ENCODE peak calls at places on chromosomes 6 and 20, in ten cellular contexts. Z, J, O, K, D, M, I, L, W and X are unnamed samples.

GRCh38 chr20:63639093-63639860 is 12.4 kb upstream of the GMEB2 start:
- DNase-seq in Z (no peak), J (peak; percentile 69), O (peak; percentile 57), K (no peak), D (no peak), M (peak; percentile 89), I (peak; percentile 87), L (peak; percentile 38), W (peak; percentile 81), X (no peak)

GRCh38 chr6:19417713-19418112 is 419.5 kb upstream of the ID4 start:
- DNase-seq in Z (no peak), J (no peak), O (no peak), K (no peak), D (no peak), M (no peak), I (no peak), L (no peak), W (no peak), X (no peak)

GRCh38 chr20:63714858-63715257 is 7.0 kb downstream of the ZGPAT start:
- DNase-seq in Z (no peak), J (no peak), O (no peak), K (no peak), D (no peak), M (no peak), I (no peak), L (no peak), W (no peak), X (no peak)

GRCh38 chr6:167794386-167795157 is 32.1 kb upstream of the AFDN start:
- DNase-seq in Z (peak; percentile 70), J (no peak), O (no peak), K (no peak), D (no peak), M (no peak), I (no peak), L (peak; percentile 35), W (no peak), X (no peak)

GRCh38 chr20:36726168-36726567 is 19.7 kb downstream of the NDRG3 start:
- DNase-seq in Z (no peak), J (no peak), O (no peak), K (no peak), D (peak; percentile 58), M (no peak), I (no peak), L (no peak), W (no peak), X (no peak)

GRCh38 chr20:58888521-58889333 is 36.2 kb downstream of the GNAS start:
- DNase-seq in Z (peak; percentile 85), J (peak; percentile 83), O (peak; percentile 83), K (peak; percentile 77), D (peak; percentile 85), M (peak; percentile 88), I (peak; percentile 91), L (peak; percentile 80), W (peak; percentile 89), X (peak; percentile 38)

GRCh38 chr6:89940225-89941027 is 46.2 kb downstream of the GJA10 start:
- DNase-seq in Z (peak; percentile 76), J (no peak), O (peak; percentile 80), K (peak; percentile 90), D (peak; percentile 76), M (peak; percentile 71), I (peak; percentile 78), L (peak; percentile 70), W (peak; percentile 73), X (no peak)

GRCh38 chr6:148998704-148999103 is 251.9 kb downstream of the UST start:
- DNase-seq in Z (no peak), J (no peak), O (peak; percentile 43), K (no peak), D (no peak), M (no peak), I (no peak), L (no peak), W (no peak), X (no peak)

GRCh38 chr20:56393133-56393472 is 658 bp downstream of the CSTF1 start:
- DNase-seq in Z (no peak), J (no peak), O (peak; percentile 13), K (no peak), D (no peak), M (peak; percentile 38), I (no peak), L (no peak), W (peak; percentile 55), X (no peak)

GRCh38 chr20:6660441-6660840 is 107.0 kb upstream of the BMP2 start:
- DNase-seq in Z (peak; percentile 29), J (no peak), O (no peak), K (no peak), D (no peak), M (no peak), I (no peak), L (peak; percentile 89), W (no peak), X (no peak)

GRCh38 chr6:161836643-161837448 is 563.0 kb upstream of the AGPAT4 start:
- DNase-seq in Z (peak; percentile 18), J (no peak), O (no peak), K (no peak), D (no peak), M (no peak), I (no peak), L (no peak), W (no peak), X (no peak)

GRCh38 chr6:5215181-5215580 is 45.6 kb downstream of the LYRM4 start:
- DNase-seq in Z (no peak), J (no peak), O (no peak), K (no peak), D (no peak), M (no peak), I (no peak), L (no peak), W (no peak), X (no peak)

GRCh38 chr6:48280035-48280434 is 169.0 kb upstream of the PTCHD4 start:
- DNase-seq in Z (no peak), J (no peak), O (no peak), K (no peak), D (no peak), M (no peak), I (no peak), L (no peak), W (no peak), X (no peak)

GRCh38 chr20:23157741-23158140 is 71.6 kb upstream of the CD93 start:
- DNase-seq in Z (no peak), J (no peak), O (no peak), K (no peak), D (no peak), M (no peak), I (no peak), L (no peak), W (no peak), X (no peak)

DNA sequence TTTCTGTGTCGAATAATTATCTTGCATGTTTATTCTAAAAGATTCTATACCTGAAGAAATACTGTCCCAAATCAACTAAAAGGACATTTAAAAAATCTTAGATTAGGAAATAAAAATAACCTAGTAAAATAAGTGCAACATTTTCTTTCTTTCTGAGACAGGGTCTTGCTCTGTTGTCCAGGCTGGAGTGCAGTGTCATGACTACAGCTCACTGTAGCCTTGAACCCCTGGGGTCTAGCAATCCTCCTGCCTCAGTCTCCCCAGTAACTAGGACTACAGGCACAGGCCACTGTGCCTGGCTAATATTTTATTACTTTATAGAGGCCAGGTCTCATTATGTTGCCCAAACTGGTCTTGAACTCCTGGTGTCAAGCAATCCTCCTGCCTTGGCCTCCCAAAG is 48.7 kb downstream of the RARS2 start:
- DNase-seq in Z (no peak), J (no peak), O (no peak), K (no peak), D (no peak), M (no peak), I (no peak), L (no peak), W (no peak), X (no peak)
- H3K36me3 ChIP-seq in Z (peaks cover 11% of the 10 kb centered on the region), J (peaks cover 86% of the 10 kb centered on the region), O (peaks cover 53% of the 10 kb centered on the region), K (no peaks in the 10 kb centered on the region), D (peaks cover 26% of the 10 kb centered on the region), M (peaks cover 76% of the 10 kb centered on the region), I (peaks cover 14% of the 10 kb centered on the region), L (peaks cover 5% of the 10 kb centered on the region), W (peaks cover 4% of the 10 kb centered on the region), X (no peaks in the 10 kb centered on the region)

DNA sequence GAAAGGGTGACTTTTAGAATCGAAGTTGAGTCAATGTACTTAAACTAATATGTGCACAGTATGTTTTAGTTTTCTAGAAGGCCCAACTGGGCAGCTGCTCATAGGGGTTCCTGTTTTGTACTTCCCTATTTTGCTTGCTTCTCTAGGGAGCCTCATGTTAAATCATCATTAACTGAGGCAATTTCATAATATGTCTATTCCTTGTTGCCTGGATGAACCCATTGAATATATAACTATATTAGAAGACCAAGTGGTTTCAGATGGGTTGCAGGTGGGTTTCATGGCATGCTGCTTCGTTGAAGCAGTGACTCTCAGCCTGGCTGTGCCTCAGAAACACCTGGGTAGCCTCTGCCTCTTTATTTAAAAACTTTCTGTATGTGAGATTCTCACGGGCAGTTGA is 22.2 kb downstream of the CARMIL1 start:
- DNase-seq in Z (no peak), J (no peak), O (no peak), K (no peak), D (no peak), M (peak; percentile 87), I (no peak), L (no peak), W (no peak), X (no peak)
- H3K4me1 ChIP-seq in Z (peaks cover 14% of the 10 kb centered on the region), J (peaks cover 52% of the 10 kb centered on the region), O (no peaks in the 10 kb centered on the region), K (no peaks in the 10 kb centered on the region), D (peaks cover 36% of the 10 kb centered on the region), M (peaks cover 98% of the 10 kb centered on the region), I (peaks cover 3% of the 10 kb centered on the region), L (peaks cover 7% of the 10 kb centered on the region), W (no peaks in the 10 kb centered on the region), X (peaks cover 96% of the 10 kb centered on the region)

GRCh38 chr6:13307508-13307995 is 20.8 kb downstream of the TBC1D7 start:
- DNase-seq in Z (no peak), J (no peak), O (no peak), K (no peak), D (peak; percentile 49), M (no peak), I (no peak), L (no peak), W (no peak), X (no peak)
- H3K36me3 ChIP-seq in Z (peaks cover 12% of the 10 kb centered on the region), J (peaks cover 45% of the 10 kb centered on the region), O (peaks cover 63% of the 10 kb centered on the region), K (no peaks in the 10 kb centered on the region), D (peaks cover 7% of the 10 kb centered on the region), M (peaks cover 58% of the 10 kb centered on the region), I (peaks cover 38% of the 10 kb centered on the region), L (no peaks in the 10 kb centered on the region), W (peaks cover 19% of the 10 kb centered on the region), X (no peaks in the 10 kb centered on the region)

GRCh38 chr6:85456782-85457181 is 6.9 kb downstream of the NT5E start:
- DNase-seq in Z (no peak), J (no peak), O (no peak), K (no peak), D (no peak), M (no peak), I (no peak), L (no peak), W (no peak), X (no peak)

GRCh38 chr6:85460154-85460950 is 10.5 kb downstream of the NT5E start:
- DNase-seq in Z (no peak), J (no peak), O (no peak), K (no peak), D (no peak), M (no peak), I (no peak), L (no peak), W (no peak), X (no peak)

GRCh38 chr6:85459224-85459901 is 9.5 kb downstream of the NT5E start:
- DNase-seq in Z (no peak), J (no peak), O (no peak), K (no peak), D (no peak), M (no peak), I (no peak), L (no peak), W (no peak), X (no peak)

GRCh38 chr6:85458184-85458583 is 8.3 kb downstream of the NT5E start:
- DNase-seq in Z (no peak), J (no peak), O (no peak), K (no peak), D (no peak), M (peak; percentile 3), I (no peak), L (no peak), W (no peak), X (no peak)

GRCh38 chr6:85458782-85459181 is 8.9 kb downstream of the NT5E start:
- DNase-seq in Z (peak; percentile 20), J (no peak), O (no peak), K (no peak), D (no peak), M (no peak), I (no peak), L (no peak), W (no peak), X (no peak)
- H3K4me1 ChIP-seq in Z (peaks cover 16% of the 10 kb centered on the region), J (peaks cover 35% of the 10 kb centered on the region), O (peaks cover 17% of the 10 kb centered on the region), K (no peaks in the 10 kb centered on the region), D (peaks cover 34% of the 10 kb centered on the region), M (peaks cover 30% of the 10 kb centered on the region), I (peaks cover 26% of the 10 kb centered on the region), L (no peaks in the 10 kb centered on the region), W (peaks cover 24% of the 10 kb centered on the region), X (peaks cover 72% of the 10 kb centered on the region)